ENCODE peak calls at places on chromosomes 13 and 19, in four cellular contexts. One of them, this sample, is unnamed.

GRCh38 chr19:40341601-40342482 is 6.4 kb downstream of the C19orf47 start:
- DNase-seq in AG08395: no peak
- DNase-seq in effector memory CD8-positive, alpha-beta T cell: no peak
- DNase-seq in foreskin fibroblast: no peak
- DNase-seq in this sample: no peak

GRCh38 chr19:37855098-37855497 is 51.3 kb downstream of the WDR87 start:
- DNase-seq in effector memory CD8-positive, alpha-beta T cell: no peak
- DNase-seq in AG08395: peak; percentile 73
- DNase-seq in foreskin fibroblast: peak; percentile 23
- DNase-seq in this sample: no peak

GRCh38 chr19:40663712-40664692 is 26.4 kb downstream of the NUMBL start:
- DNase-seq in foreskin fibroblast: peak; percentile 24
- DNase-seq in effector memory CD8-positive, alpha-beta T cell: no peak
- DNase-seq in AG08395: no peak
- DNase-seq in this sample: no peak

GRCh38 chr13:59774511-59774911 is 389.2 kb downstream of the DIAPH3 start:
- DNase-seq in foreskin fibroblast: peak; percentile 84
- DNase-seq in effector memory CD8-positive, alpha-beta T cell: no peak
- DNase-seq in AG08395: peak; percentile 62
- DNase-seq in this sample: no peak

GRCh38 chr19:33948651-33949335 is 152.1 kb downstream of the KCTD15 start:
- DNase-seq in AG08395: no peak
- DNase-seq in effector memory CD8-positive, alpha-beta T cell: no peak
- DNase-seq in foreskin fibroblast: no peak
- DNase-seq in this sample: no peak

GRCh38 chr13:24644051-24644450 is 36.2 kb upstream of the ATP12A start:
- DNase-seq in AG08395: no peak
- DNase-seq in foreskin fibroblast: peak; percentile 24
- DNase-seq in effector memory CD8-positive, alpha-beta T cell: no peak
- DNase-seq in this sample: peak; percentile 26

GRCh38 chr13:24629320-24629719 is 50.9 kb upstream of the ATP12A start:
- DNase-seq in effector memory CD8-positive, alpha-beta T cell: no peak
- DNase-seq in foreskin fibroblast: no peak
- DNase-seq in AG08395: peak; percentile 35
- DNase-seq in this sample: no peak

GRCh38 chr13:106513025-106513424 is 22.4 kb downstream of the EFNB2 start:
- DNase-seq in foreskin fibroblast: peak; percentile 40
- DNase-seq in effector memory CD8-positive, alpha-beta T cell: no peak
- DNase-seq in AG08395: peak; percentile 7
- DNase-seq in this sample: no peak

GRCh38 chr13:27131202-27131623 is 40.4 kb downstream of the USP12 start:
- DNase-seq in AG08395: no peak
- DNase-seq in foreskin fibroblast: no peak
- DNase-seq in effector memory CD8-positive, alpha-beta T cell: peak; percentile 60
- DNase-seq in this sample: peak; percentile 73

GRCh38 chr13:52158629-52159158 is 703 bp downstream of the NEK3 start:
- DNase-seq in effector memory CD8-positive, alpha-beta T cell: no peak
- DNase-seq in foreskin fibroblast: peak; percentile 28
- DNase-seq in AG08395: peak; percentile 48
- DNase-seq in this sample: no peak

GRCh38 chr19:18414504-18415176 is 4.6 kb upstream of the SSBP4 start:
- DNase-seq in foreskin fibroblast: no peak
- DNase-seq in effector memory CD8-positive, alpha-beta T cell: no peak
- DNase-seq in AG08395: peak; percentile 15
- DNase-seq in this sample: no peak

GRCh38 chr13:72424059-72424458 is 303.4 kb downstream of the MZT1 start:
- DNase-seq in effector memory CD8-positive, alpha-beta T cell: no peak
- DNase-seq in AG08395: no peak
- DNase-seq in foreskin fibroblast: no peak
- DNase-seq in this sample: no peak

GRCh38 chr19:16227837-16228636 is 30.3 kb downstream of the AP1M1 start:
- DNase-seq in effector memory CD8-positive, alpha-beta T cell: no peak
- DNase-seq in foreskin fibroblast: no peak
- DNase-seq in AG08395: no peak
- DNase-seq in this sample: no peak

GRCh38 chr19:38059897-38060296 is 152.9 kb downstream of the SIPA1L3 start:
- DNase-seq in AG08395: no peak
- DNase-seq in foreskin fibroblast: no peak
- DNase-seq in effector memory CD8-positive, alpha-beta T cell: no peak
- DNase-seq in this sample: no peak